ENCODE peak calls at places on chromosomes 2 and 18, in six cellular contexts. O, I, W, U, Y and L are unnamed samples.

GRCh38 chr2:28972778-28973335 is 8.2 kb upstream of the TOGARAM2 start:
- DNase-seq in O (no peak), I (peak), W (no peak), U (no peak), Y (no peak), L (no peak)

GRCh38 chr18:52902188-52902587 is 562.2 kb downstream of the DCC start:
- DNase-seq in O (no peak), I (no peak), W (no peak), U (no peak), Y (no peak), L (no peak)

GRCh38 chr2:47803363-47803762 is 20.4 kb downstream of the MSH6 start:
- DNase-seq in O (no peak), I (peak), W (no peak), U (no peak), Y (peak), L (no peak)

GRCh38 chr2:113700186-113700841 is 56.1 kb downstream of the SLC35F5 start:
- DNase-seq in O (peak), I (peak), W (no peak), U (peak), Y (peak), L (peak)

GRCh38 chr18:65725421-65726050 is 25.3 kb upstream of the CDH7 start:
- DNase-seq in O (no peak), I (peak), W (no peak), U (peak), Y (peak), L (peak)

GRCh38 chr2:30355306-30355705 is 91.7 kb upstream of the LCLAT1 start:
- DNase-seq in O (no peak), I (no peak), W (no peak), U (no peak), Y (no peak), L (no peak)

GRCh38 chr18:12076424-12077140 is 17.1 kb upstream of the ANKRD62 start:
- DNase-seq in O (no peak), I (peak), W (no peak), U (peak), Y (peak), L (peak)

GRCh38 chr2:96267159-96267971 is 1.3 kb downstream of the CIAO1 start:
- DNase-seq in O (peak), I (peak), W (no peak), U (peak), Y (peak), L (peak)

GRCh38 chr2:240598311-240598911 is 11.9 kb downstream of the CAPN10 start:
- DNase-seq in O (no peak), I (no peak), W (no peak), U (no peak), Y (no peak), L (no peak)